ENCODE peak calls at places on chromosomes 6 and 20, in nine cellular contexts. Z is NK-92 treated with Interleukin-12 subunit alpha and Interleukin-12 subunit beta, amount 100 ng/mL, for 24 hours; W is NCI-H510A; A is neural crest cell; K is stimulated activated CD8-positive, alpha-beta memory T cell treated with anti-CD3 and anti-CD28 coated beads, Interleukin-15, amount 100 ng/mL, for 24 hours; M is AG10803; O is HTR-8/SVneo; U is breast epithelium; T is fibroblast of pulmonary artery. P is an unnamed sample.

GRCh38 chr6:34386316-34387137 is 5.9 kb downstream of the NUDT3 start:
- DNase-seq in M (peak), Z (no peak), W (no peak), T (peak), O (no peak), U (no peak), K (no peak), A (no peak), P (no peak)

GRCh38 chr20:3339571-3339970 is 67.9 kb downstream of the DNAAF9 start:
- DNase-seq in A (no peak), O (no peak), K (no peak), U (no peak), T (no peak), Z (no peak), M (no peak), W (no peak), P (no peak)

GRCh38 chr6:11008821-11009220 is 35.3 kb downstream of the ELOVL2 start:
- DNase-seq in K (no peak), A (no peak), W (no peak), U (no peak), T (peak), Z (no peak), O (no peak), M (peak), P (no peak)

GRCh38 chr6:10540073-10540746 is 19.1 kb downstream of the GCNT2 start:
- DNase-seq in M (no peak), Z (no peak), O (no peak), A (no peak), T (no peak), U (no peak), K (no peak), W (no peak), P (no peak)

GRCh38 chr6:78089551-78089950 is 436.7 kb downstream of the MEI4 start:
- DNase-seq in T (no peak), U (no peak), W (no peak), A (no peak), Z (no peak), O (no peak), M (no peak), K (no peak), P (no peak)

GRCh38 chr6:5763407-5763806 is 243.3 kb downstream of the NRN1 start:
- DNase-seq in Z (no peak), T (no peak), U (no peak), A (no peak), O (no peak), W (no peak), M (peak), K (no peak), P (no peak)

GRCh38 chr6:73491371-73491770 is 29.5 kb downstream of the EEF1A1 start:
- DNase-seq in O (no peak), W (no peak), T (peak), K (no peak), Z (no peak), U (no peak), M (no peak), A (no peak), P (no peak)

GRCh38 chr6:44048277-44048676 is 79.0 kb downstream of the MRPL14 start:
- DNase-seq in T (no peak), W (no peak), K (no peak), O (no peak), U (no peak), Z (no peak), M (no peak), A (no peak), P (no peak)

GRCh38 chr6:139373154-139373927 is 1.1 kb downstream of the CITED2 start:
- DNase-seq in M (peak), O (no peak), U (peak), W (no peak), A (peak), Z (peak), T (peak), K (peak), P (peak)

GRCh38 chr20:25310921-25311728 is 63.2 kb downstream of the PYGB start:
- DNase-seq in K (no peak), A (no peak), W (no peak), T (peak), U (no peak), M (peak), O (no peak), Z (no peak), P (no peak)

GRCh38 chr6:55255061-55255571 is 72.2 kb upstream of the GFRAL start:
- DNase-seq in T (no peak), K (no peak), O (no peak), A (no peak), U (no peak), W (peak), Z (no peak), M (no peak), P (no peak)

GRCh38 chr6:38052035-38052434 is 232.5 kb downstream of the ZFAND3 start:
- DNase-seq in A (no peak), K (no peak), W (no peak), T (no peak), U (no peak), O (no peak), Z (no peak), M (no peak), P (no peak)

GRCh38 chr6:116779569-116780164 is 14.1 kb upstream of the FAM162B start:
- DNase-seq in K (no peak), W (no peak), O (peak), U (no peak), Z (no peak), A (no peak), M (peak), T (peak), P (no peak)

GRCh38 chr6:13538084-13538483 is 36.3 kb upstream of the SIRT5 start:
- DNase-seq in Z (no peak), A (no peak), T (peak), O (peak), U (no peak), M (peak), K (no peak), W (no peak), P (no peak)

GRCh38 chr6:99810295-99810694 is 183.7 kb downstream of the MCHR2 start:
- DNase-seq in T (no peak), A (no peak), Z (no peak), O (no peak), M (no peak), W (no peak), K (no peak), U (no peak), P (no peak)

GRCh38 chr6:16243055-16243454 is 4.7 kb downstream of the GMPR start:
- DNase-seq in A (no peak), U (peak), O (no peak), T (peak), K (no peak), Z (no peak), M (peak), W (no peak), P (no peak)

GRCh38 chr20:1440024-1440423 is 26.6 kb downstream of the NSFL1C start:
- DNase-seq in U (no peak), M (peak), T (peak), A (no peak), W (no peak), K (no peak), Z (no peak), O (no peak), P (no peak)

GRCh38 chr20:46108435-46108841 is 9.7 kb upstream of the CD40 start:
- DNase-seq in M (no peak), K (no peak), A (no peak), U (no peak), O (no peak), Z (no peak), T (no peak), W (no peak), P (no peak)

GRCh38 chr6:148200302-148200701 is 142.3 kb upstream of the SASH1 start:
- DNase-seq in Z (no peak), A (no peak), W (no peak), O (no peak), K (no peak), M (no peak), T (no peak), U (no peak), P (no peak)

GRCh38 chr6:71488186-71488585 is 199.6 kb downstream of the OGFRL1 start:
- DNase-seq in W (no peak), O (no peak), Z (no peak), T (no peak), U (no peak), K (no peak), M (no peak), A (no peak), P (no peak)